ENCODE peak calls at places on chromosomes 16 and 17, in six cellular contexts. X, B, U, G, O and V are unnamed samples.

GRCh38 chr16:27455700-27456099 is 53.7 kb downstream of the IL21R start:
- DNase-seq in B (no peak), X (no peak), U (no peak), G (no peak), O (peak; percentile 71), V (peak; percentile 61)

GRCh38 chr16:3115561-3115960 is 3.2 kb downstream of the ZNF205 start:
- DNase-seq in U (no peak), G (no peak), B (no peak), X (no peak), O (no peak), V (no peak)

GRCh38 chr16:84774810-84775209 is 45.0 kb upstream of the CRISPLD2 start:
- DNase-seq in X (no peak), O (no peak), G (no peak), B (no peak), U (no peak), V (no peak)

GRCh38 chr16:23134274-23134673 is 15.0 kb downstream of the USP31 start:
- DNase-seq in G (no peak), X (no peak), B (no peak), O (no peak), U (no peak), V (no peak)

GRCh38 chr16:25264599-25264998 is 7.0 kb upstream of the ZKSCAN2 start:
- DNase-seq in G (no peak), B (no peak), X (peak; percentile 45), U (peak; percentile 70), O (no peak), V (no peak)

GRCh38 chr17:28173801-28174200 is 131.3 kb downstream of the NLK start:
- DNase-seq in X (no peak), B (no peak), G (no peak), U (no peak), O (no peak), V (peak; percentile 45)

GRCh38 chr17:1078831-1079561 is 82.1 kb downstream of the TIMM22 start:
- DNase-seq in G (no peak), X (no peak), B (no peak), U (no peak), O (no peak), V (no peak)

GRCh38 chr17:49830605-49831004 is 17.3 kb downstream of the TAC4 start:
- DNase-seq in G (no peak), O (no peak), X (peak; percentile 65), U (no peak), B (no peak), V (no peak)

GRCh38 chr16:64051826-64052225 is 1070.0 kb downstream of the CDH11 start:
- DNase-seq in X (peak; percentile 49), U (peak; percentile 28), O (no peak), B (no peak), G (no peak), V (no peak)

GRCh38 chr17:20289984-20290383 is 177.4 kb downstream of the LGALS9B start:
- DNase-seq in B (no peak), G (no peak), U (no peak), X (no peak), O (no peak), V (no peak)

GRCh38 chr17:76427457-76428231 is 25.3 kb downstream of the UBE2O start:
- DNase-seq in G (no peak), B (no peak), O (peak; percentile 66), X (no peak), U (no peak), V (no peak)

GRCh38 chr17:50817838-50818237 is 17.5 kb upstream of the WFIKKN2 start:
- DNase-seq in G (no peak), U (no peak), B (no peak), X (peak; percentile 79), O (no peak), V (no peak)

GRCh38 chr17:42857389-42857788 is 6.4 kb downstream of the AOC3 start:
- DNase-seq in G (no peak), U (no peak), B (no peak), X (no peak), O (peak; percentile 19), V (no peak)

GRCh38 chr17:75404739-75405364 is 626 bp downstream of the GRB2 start:
- DNase-seq in U (peak; percentile 60), B (no peak), X (peak; percentile 55), G (no peak), O (peak; percentile 83), V (no peak)

GRCh38 chr16:81632392-81633146 is 146.5 kb upstream of the PLCG2 start:
- DNase-seq in G (no peak), X (peak; percentile 52), O (no peak), B (no peak), U (no peak), V (peak; percentile 67)

GRCh38 chr16:54031107-54031760 is 255.4 kb downstream of the IRX3 start:
- DNase-seq in B (no peak), U (no peak), G (no peak), O (no peak), X (no peak), V (no peak)

GRCh38 chr17:77810536-77810935 is 148.0 kb upstream of the TNRC6C start:
- DNase-seq in U (no peak), O (peak; percentile 75), B (no peak), G (no peak), X (no peak), V (no peak)

GRCh38 chr17:19727466-19728113 is 11.2 kb upstream of the SLC47A2 start:
- DNase-seq in O (no peak), U (peak; percentile 65), X (no peak), G (peak; percentile 12), B (no peak), V (no peak)

GRCh38 chr16:52035406-52035805 is 511.5 kb downstream of the TOX3 start:
- DNase-seq in U (no peak), G (no peak), X (no peak), B (no peak), O (no peak), V (no peak)

GRCh38 chr17:63500548-63501390 is 22.4 kb upstream of the KCNH6 start:
- DNase-seq in O (no peak), G (no peak), U (no peak), X (no peak), B (no peak), V (no peak)

GRCh38 chr16:84810518-84811273 is 9.1 kb upstream of the CRISPLD2 start:
- DNase-seq in O (no peak), G (no peak), X (no peak), U (no peak), B (no peak), V (no peak)

GRCh38 chr16:4814542-4815173 is 12.2 kb upstream of the ROGDI start:
- DNase-seq in X (no peak), U (no peak), B (no peak), O (no peak), G (no peak), V (no peak)

GRCh38 chr16:81480856-81481821 is 36.5 kb downstream of the CMIP start:
- DNase-seq in U (no peak), X (no peak), B (peak; percentile 38), G (no peak), O (no peak), V (peak; percentile 39)

GRCh38 chr17:68910256-68910705 is 44.9 kb downstream of the ABCA8 start:
- DNase-seq in X (no peak), O (no peak), B (no peak), U (no peak), G (no peak), V (no peak)

GRCh38 chr17:61955621-61956020 is 27.8 kb upstream of the INTS2 start:
- DNase-seq in B (no peak), X (no peak), U (no peak), G (no peak), O (no peak), V (no peak)

GRCh38 chr17:36072431-36073121 is 8.5 kb downstream of the CCL18 start:
- DNase-seq in G (no peak), O (no peak), X (peak; percentile 50), B (no peak), U (peak; percentile 72), V (no peak)